ENCODE peak calls at places on chromosomes 11 and 22, in seven cellular contexts. M, H, Y, X, P, O and D are unnamed samples.

GRCh38 chr11:135002236-135002635 is 590.2 kb upstream of the B3GAT1 start:
- DNase-seq in M (no peak), H (no peak), Y (no peak), X (no peak), P (no peak), O (no peak), D (no peak)

GRCh38 chr11:78147807-78148206 is 8.4 kb upstream of the ALG8 start:
- DNase-seq in M (no peak), H (no peak), Y (no peak), X (no peak), P (no peak), O (no peak), D (no peak)

GRCh38 chr22:39078329-39078728 is 1.3 kb downstream of the APOBEC3G start:
- DNase-seq in M (no peak), H (no peak), Y (no peak), X (no peak), P (no peak), O (no peak), D (no peak)

GRCh38 chr22:41940853-41941765 is 5.8 kb downstream of the CENPM start:
- DNase-seq in M (peak), H (peak), Y (peak), X (peak), P (peak), O (peak), D (peak)

GRCh38 chr11:43833657-43834073 is 47.0 kb upstream of the ALKBH3 start:
- DNase-seq in M (no peak), H (peak), Y (no peak), X (no peak), P (no peak), O (no peak), D (no peak)

GRCh38 chr11:94067010-94067409 is 45.9 kb downstream of the HEPHL1 start:
- DNase-seq in M (no peak), H (no peak), Y (no peak), X (no peak), P (no peak), O (no peak), D (no peak)

GRCh38 chr11:18844753-18845367 is 53.3 kb upstream of the PTPN5 start:
- DNase-seq in M (no peak), H (peak), Y (no peak), X (no peak), P (no peak), O (peak), D (no peak)

GRCh38 chr11:76208829-76209670 is 2.7 kb upstream of the WNT11 start:
- DNase-seq in M (peak), H (peak), Y (peak), X (peak), P (no peak), O (peak), D (peak)

GRCh38 chr11:22461626-22462025 is 123.4 kb downstream of the SLC17A6 start:
- DNase-seq in M (no peak), H (no peak), Y (no peak), X (no peak), P (no peak), O (no peak), D (no peak)

GRCh38 chr11:20488352-20488751 is 100.8 kb downstream of the PRMT3 start:
- DNase-seq in M (no peak), H (no peak), Y (no peak), X (no peak), P (no peak), O (no peak), D (no peak)

GRCh38 chr11:79543101-79543500 is 102.3 kb upstream of the TENM4 start:
- DNase-seq in M (no peak), H (no peak), Y (no peak), X (no peak), P (no peak), O (no peak), D (no peak)

GRCh38 chr11:65789230-65790103 is 2.6 kb downstream of the OVOL1 start:
- DNase-seq in M (no peak), H (no peak), Y (no peak), X (no peak), P (no peak), O (no peak), D (no peak)

GRCh38 chr11:393219-394033 is 583 bp upstream of the PKP3 start:
- DNase-seq in M (no peak), H (no peak), Y (no peak), X (no peak), P (peak), O (peak), D (no peak)

GRCh38 chr22:19998232-19998951 is 18.2 kb downstream of the ARVCF start:
- DNase-seq in M (no peak), H (no peak), Y (no peak), X (no peak), P (no peak), O (no peak), D (no peak)

GRCh38 chr11:10164621-10165020 is 129.4 kb downstream of the SBF2 start:
- DNase-seq in M (no peak), H (no peak), Y (no peak), X (no peak), P (no peak), O (no peak), D (no peak)

GRCh38 chr22:40216041-40216756 is 38.5 kb downstream of the TNRC6B start:
- DNase-seq in M (no peak), H (no peak), Y (no peak), X (no peak), P (no peak), O (no peak), D (no peak)

GRCh38 chr11:66336234-66337102 is at the start of gene RIN1:
- DNase-seq in M (peak), H (peak), Y (peak), X (peak), P (peak), O (peak), D (no peak)

GRCh38 chr22:46090051-46090591 is 60.2 kb upstream of the PPARA start:
- DNase-seq in M (no peak), H (no peak), Y (peak), X (no peak), P (no peak), O (no peak), D (no peak)

GRCh38 chr11:73233211-73233610 is 15.1 kb downstream of the P2RY2 start:
- DNase-seq in M (no peak), H (no peak), Y (no peak), X (no peak), P (no peak), O (no peak), D (no peak)

GRCh38 chr11:128563942-128564641 is 23.3 kb downstream of the ETS1 start:
- DNase-seq in M (no peak), H (no peak), Y (no peak), X (no peak), P (no peak), O (no peak), D (no peak)

GRCh38 chr22:25827415-25827814 is 85.4 kb downstream of the MYO18B start:
- DNase-seq in M (no peak), H (no peak), Y (peak), X (no peak), P (no peak), O (no peak), D (no peak)